ENCODE peak calls at places on chromosome 13, in seven cellular contexts. W is endodermal cell, J is GM12878, K is tibial nerve, I is tibial artery, T is fibroblast of mammary gland, U is MM.1S. F is an unnamed sample.

GRCh38 chr13:79716191-79716590 is 235.2 kb downstream of the NDFIP2 start:
- DNase-seq in I (no peak), W (no peak), T (no peak), J (no peak), K (no peak), U (no peak), F (no peak)

GRCh38 chr13:22562116-22562515 is 618.7 kb upstream of the SGCG start:
- DNase-seq in T (peak; percentile 1), K (no peak), W (no peak), I (no peak), U (no peak), J (no peak), F (no peak)

GRCh38 chr13:110275931-110276552 is 30.9 kb downstream of the COL4A1 start:
- DNase-seq in W (no peak), I (no peak), T (peak; percentile 78), U (no peak), K (peak; percentile 70), J (no peak), F (peak; percentile 54)

GRCh38 chr13:91313103-91313502 is 34.4 kb upstream of the MIR17HG start:
- DNase-seq in J (no peak), K (peak; percentile 22), T (peak; percentile 6), U (peak; percentile 55), W (peak; percentile 58), I (no peak), F (peak; percentile 26)

GRCh38 chr13:23618341-23618740 is 48.1 kb downstream of the TNFRSF19 start:
- DNase-seq in K (no peak), U (no peak), T (peak; percentile 98), J (no peak), I (no peak), W (no peak), F (peak; percentile 94)

GRCh38 chr13:113584870-113585671 is 518 bp downstream of the TFDP1 start:
- DNase-seq in K (no peak), I (peak; percentile 51), T (peak; percentile 3), J (no peak), U (peak; percentile 34), W (peak; percentile 56), F (no peak)

GRCh38 chr13:92745233-92745632 is 481.4 kb upstream of the GPC6 start:
- DNase-seq in W (no peak), T (no peak), I (no peak), K (no peak), J (no peak), U (no peak), F (no peak)

GRCh38 chr13:72545030-72545719 is 182.3 kb downstream of the MZT1 start:
- DNase-seq in T (no peak), J (no peak), I (no peak), U (no peak), W (no peak), K (no peak), F (no peak)

GRCh38 chr13:84994582-84994981 is 804.6 kb downstream of the SLITRK6 start:
- DNase-seq in K (no peak), I (no peak), W (no peak), U (no peak), T (no peak), J (no peak), F (no peak)

GRCh38 chr13:20398459-20398858 is 127.2 kb downstream of the CRYL1 start:
- DNase-seq in U (no peak), W (no peak), K (no peak), J (no peak), T (no peak), I (no peak), F (no peak)

GRCh38 chr13:99661791-99662190 is 160.5 kb downstream of the TM9SF2 start:
- DNase-seq in J (no peak), I (no peak), W (peak; percentile 91), U (no peak), T (no peak), K (no peak), F (no peak)

GRCh38 chr13:62747152-62747551 is 1331.5 kb upstream of the PCDH20 start:
- DNase-seq in T (peak; percentile 0), W (no peak), U (no peak), K (no peak), J (no peak), I (no peak), F (no peak)

GRCh38 chr13:98199480-98199879 is 22.4 kb upstream of the RNF113B start:
- DNase-seq in I (no peak), J (no peak), U (no peak), W (no peak), T (no peak), K (no peak), F (no peak)

GRCh38 chr13:85508683-85509329 is 290.4 kb downstream of the SLITRK6 start:
- DNase-seq in U (no peak), T (peak; percentile 11), K (no peak), I (no peak), J (no peak), W (peak; percentile 69), F (no peak)

GRCh38 chr13:70108276-70108845 is at the start of gene KLHL1:
- DNase-seq in J (no peak), I (no peak), W (no peak), T (no peak), U (no peak), K (no peak), F (no peak)

GRCh38 chr13:81872581-81872980 is 1531.7 kb upstream of the SPRY2 start:
- DNase-seq in I (no peak), T (no peak), U (peak; percentile 30), K (no peak), J (no peak), W (peak; percentile 77), F (no peak)

GRCh38 chr13:86731987-86732386 is 932.8 kb upstream of the SLITRK6 start:
- DNase-seq in W (no peak), J (no peak), I (no peak), U (peak; percentile 63), K (no peak), T (no peak), F (no peak)

GRCh38 chr13:26614721-26615120 is 57.2 kb downstream of the WASF3 start:
- DNase-seq in T (no peak), K (no peak), I (no peak), U (no peak), W (no peak), J (no peak), F (no peak)

GRCh38 chr13:40540707-40541044 is 125.8 kb downstream of the FOXO1 start:
- DNase-seq in I (no peak), W (no peak), U (no peak), J (no peak), K (no peak), T (no peak), F (no peak)

GRCh38 chr13:25117312-25117711 is 21.4 kb downstream of the PABPC3 start:
- DNase-seq in J (no peak), I (no peak), U (no peak), T (no peak), K (no peak), W (no peak), F (no peak)

GRCh38 chr13:45446181-45446580 is 18.6 kb upstream of the COG3 start:
- DNase-seq in T (peak; percentile 70), W (no peak), I (no peak), J (no peak), U (no peak), K (no peak), F (peak; percentile 75)

GRCh38 chr13:90760639-90761038 is 586.8 kb upstream of the MIR17HG start:
- DNase-seq in K (no peak), I (no peak), U (no peak), W (no peak), J (no peak), T (no peak), F (no peak)

GRCh38 chr13:99723847-99724246 is 222.6 kb downstream of the TM9SF2 start:
- DNase-seq in K (no peak), I (no peak), W (no peak), T (no peak), U (no peak), J (no peak), F (no peak)

GRCh38 chr13:35785563-35786327 is 309.3 kb upstream of the MAB21L1 start:
- DNase-seq in J (no peak), U (no peak), T (no peak), I (no peak), W (no peak), K (no peak), F (no peak)

GRCh38 chr13:59144700-59145099 is 1019.0 kb downstream of the DIAPH3 start:
- DNase-seq in T (no peak), I (no peak), W (no peak), K (no peak), U (no peak), J (no peak), F (no peak)

GRCh38 chr13:113581871-113582270 is 2.7 kb upstream of the TFDP1 start:
- DNase-seq in K (no peak), T (no peak), I (no peak), W (peak; percentile 28), U (no peak), J (no peak), F (no peak)

GRCh38 chr13:73625562-73626339 is 508.5 kb downstream of the KLF12 start:
- DNase-seq in U (no peak), K (no peak), I (no peak), J (no peak), T (no peak), W (no peak), F (no peak)

GRCh38 chr13:19845758-19846157 is 17.7 kb downstream of the ZMYM5 start:
- DNase-seq in U (no peak), W (no peak), J (no peak), T (peak; percentile 99), K (no peak), I (no peak), F (peak; percentile 94)

GRCh38 chr13:95641291-95641811 is 3.2 kb downstream of the DZIP1 start:
- DNase-seq in W (peak; percentile 74), J (no peak), K (no peak), I (no peak), U (no peak), T (peak; percentile 52), F (peak; percentile 17)
- H3K4me3 ChIP-seq in W (no peak overlapping the region), J (no peak overlapping the region), K (peak overlapping the region; percentile 35), I (peak overlapping the region; percentile 88), U (no peak overlapping the region), T (peak overlapping the region; percentile 30), F (peak overlapping the region; percentile 48)

GRCh38 chr13:101429733-101430132 is 13.4 kb upstream of the NALCN start:
- DNase-seq in U (no peak), K (no peak), T (no peak), I (no peak), W (no peak), J (no peak), F (no peak)
- TF ChIP-seq CTCF in U (no peak), K (no peak), T (no peak), I (no peak), W (no peak), J (no peak), F (no peak)

GRCh38 chr13:77916481-77916880 is 2.1 kb downstream of the EDNRB start:
- DNase-seq in K (no peak), I (no peak), J (no peak), W (no peak), U (no peak), T (peak; percentile 37), F (no peak)
- H3K4me3 ChIP-seq in K (no peak overlapping the region), I (peak overlapping the region; percentile 4), J (no peak overlapping the region), W (peak overlapping the region; percentile 50), U (no peak overlapping the region), T (peak overlapping the region; percentile 62), F (no peak overlapping the region)

DNA sequence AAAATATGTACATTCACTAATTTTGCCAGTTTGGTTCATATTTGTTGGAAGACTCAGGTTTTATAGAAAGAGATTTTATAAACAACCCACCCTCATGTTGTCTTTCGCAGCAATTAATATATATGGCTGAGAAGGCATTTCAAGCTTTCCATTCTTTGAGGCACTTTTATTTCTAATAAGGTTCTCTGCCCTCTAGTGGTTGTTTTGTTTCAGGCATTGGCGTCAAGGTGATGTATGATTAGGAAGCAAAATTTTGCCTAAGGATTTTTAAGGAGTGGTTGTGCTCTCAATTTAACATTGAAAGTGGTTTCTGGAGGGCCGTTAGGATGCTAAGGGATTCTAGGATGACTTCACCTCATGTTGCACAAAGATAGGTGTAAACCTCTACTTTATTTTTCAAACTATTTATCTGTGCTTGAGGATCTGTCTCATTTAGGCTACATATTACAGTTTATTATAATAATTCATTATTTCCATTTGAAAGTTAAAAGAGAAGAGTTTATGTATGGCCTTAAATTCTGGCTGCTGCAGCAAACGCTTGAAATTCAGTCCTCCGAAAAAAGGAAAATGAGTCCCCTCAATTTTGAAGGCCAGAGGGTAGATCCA is 35.9 kb downstream of the OXGR1 start:
- DNase-seq in U (peak; percentile 66), I (no peak), K (peak; percentile 56), W (no peak), J (no peak), T (peak; percentile 47), F (peak; percentile 38)
- TF ChIP-seq CTCF in U (peak; percentile 82), I (peak; percentile 72), K (peak; percentile 58), W (peak; percentile 89), J (peak; percentile 72), T (peak; percentile 79), F (peak; percentile 84)